ENCODE peak calls at places on chromosome 3, in six cellular contexts. One of them, this sample, is unnamed.

GRCh38 chr3:7709383-7710082 is 792.1 kb upstream of the LMCD1 start:
- DNase-seq in transverse colon: no peak
- DNase-seq in endothelial cell of umbilical vein: peak; percentile 67
- DNase-seq in spleen: no peak
- DNase-seq in psoas muscle: no peak
- DNase-seq in PC-9: no peak
- DNase-seq in this sample: no peak

GRCh38 chr3:9247361-9248231 is 1.9 kb downstream of the SRGAP3 start:
- DNase-seq in endothelial cell of umbilical vein: no peak
- DNase-seq in transverse colon: no peak
- DNase-seq in psoas muscle: no peak
- DNase-seq in PC-9: no peak
- DNase-seq in spleen: no peak
- DNase-seq in this sample: no peak

GRCh38 chr3:124839896-124840295 is 47.3 kb downstream of the ITGB5 start:
- DNase-seq in PC-9: no peak
- DNase-seq in endothelial cell of umbilical vein: no peak
- DNase-seq in spleen: no peak
- DNase-seq in psoas muscle: no peak
- DNase-seq in transverse colon: no peak
- DNase-seq in this sample: no peak

GRCh38 chr3:33430061-33430460 is 10.1 kb downstream of the UBP1 start:
- DNase-seq in endothelial cell of umbilical vein: no peak
- DNase-seq in transverse colon: no peak
- DNase-seq in spleen: no peak
- DNase-seq in PC-9: no peak
- DNase-seq in psoas muscle: no peak
- DNase-seq in this sample: no peak

GRCh38 chr3:18725668-18726407 is 300.7 kb upstream of the SATB1 start:
- DNase-seq in spleen: no peak
- DNase-seq in PC-9: no peak
- DNase-seq in transverse colon: no peak
- DNase-seq in endothelial cell of umbilical vein: no peak
- DNase-seq in psoas muscle: no peak
- DNase-seq in this sample: no peak

GRCh38 chr3:190217081-190217480 is 96.4 kb upstream of the P3H2 start:
- DNase-seq in endothelial cell of umbilical vein: no peak
- DNase-seq in psoas muscle: no peak
- DNase-seq in spleen: no peak
- DNase-seq in PC-9: peak; percentile 54
- DNase-seq in transverse colon: no peak
- DNase-seq in this sample: no peak

GRCh38 chr3:10683106-10683505 is 132.9 kb upstream of the SLC6A11 start:
- DNase-seq in PC-9: no peak
- DNase-seq in endothelial cell of umbilical vein: no peak
- DNase-seq in transverse colon: no peak
- DNase-seq in psoas muscle: no peak
- DNase-seq in spleen: no peak
- DNase-seq in this sample: no peak

GRCh38 chr3:177185035-177185574 is 12.2 kb downstream of the TBL1XR1 start:
- DNase-seq in spleen: no peak
- DNase-seq in psoas muscle: no peak
- DNase-seq in endothelial cell of umbilical vein: no peak
- DNase-seq in transverse colon: no peak
- DNase-seq in PC-9: no peak
- DNase-seq in this sample: no peak

GRCh38 chr3:152857082-152857481 is 22.2 kb downstream of the P2RY1 start:
- DNase-seq in transverse colon: no peak
- DNase-seq in spleen: no peak
- DNase-seq in PC-9: no peak
- DNase-seq in endothelial cell of umbilical vein: no peak
- DNase-seq in psoas muscle: no peak
- DNase-seq in this sample: no peak
- H3K4me3 ChIP-seq in transverse colon: no peak overlapping the region
- H3K4me3 ChIP-seq in spleen: no peak overlapping the region
- H3K4me3 ChIP-seq in PC-9: no peak overlapping the region
- H3K4me3 ChIP-seq in endothelial cell of umbilical vein: no peak overlapping the region
- H3K4me3 ChIP-seq in psoas muscle: no peak overlapping the region
- H3K4me3 ChIP-seq in this sample: no peak overlapping the region

GRCh38 chr3:11878837-11879236 is 32.2 kb upstream of the TAMM41 start:
- DNase-seq in PC-9: no peak
- DNase-seq in transverse colon: no peak
- DNase-seq in psoas muscle: no peak
- DNase-seq in spleen: no peak
- DNase-seq in endothelial cell of umbilical vein: no peak
- DNase-seq in this sample: no peak
- TF ChIP-seq CTCF in PC-9: no peak
- TF ChIP-seq CTCF in transverse colon: no peak
- TF ChIP-seq CTCF in psoas muscle: no peak
- TF ChIP-seq CTCF in spleen: no peak
- TF ChIP-seq CTCF in endothelial cell of umbilical vein: no peak
- TF ChIP-seq CTCF in this sample: no peak

GRCh38 chr3:128486692-128487537 is 6.1 kb downstream of the GATA2 start:
- DNase-seq in transverse colon: no peak
- DNase-seq in endothelial cell of umbilical vein: peak; percentile 43
- DNase-seq in PC-9: no peak
- DNase-seq in spleen: peak; percentile 75
- DNase-seq in psoas muscle: no peak
- DNase-seq in this sample: no peak
- H3K27me3 ChIP-seq in transverse colon: peaks cover 100% of the 10 kb centered on the region
- H3K27me3 ChIP-seq in endothelial cell of umbilical vein: no peaks in the 10 kb centered on the region
- H3K27me3 ChIP-seq in PC-9: no peaks in the 10 kb centered on the region
- H3K27me3 ChIP-seq in spleen: peaks cover 84% of the 10 kb centered on the region
- H3K27me3 ChIP-seq in psoas muscle: peaks cover 67% of the 10 kb centered on the region
- H3K27me3 ChIP-seq in this sample: peaks cover 90% of the 10 kb centered on the region

DNA sequence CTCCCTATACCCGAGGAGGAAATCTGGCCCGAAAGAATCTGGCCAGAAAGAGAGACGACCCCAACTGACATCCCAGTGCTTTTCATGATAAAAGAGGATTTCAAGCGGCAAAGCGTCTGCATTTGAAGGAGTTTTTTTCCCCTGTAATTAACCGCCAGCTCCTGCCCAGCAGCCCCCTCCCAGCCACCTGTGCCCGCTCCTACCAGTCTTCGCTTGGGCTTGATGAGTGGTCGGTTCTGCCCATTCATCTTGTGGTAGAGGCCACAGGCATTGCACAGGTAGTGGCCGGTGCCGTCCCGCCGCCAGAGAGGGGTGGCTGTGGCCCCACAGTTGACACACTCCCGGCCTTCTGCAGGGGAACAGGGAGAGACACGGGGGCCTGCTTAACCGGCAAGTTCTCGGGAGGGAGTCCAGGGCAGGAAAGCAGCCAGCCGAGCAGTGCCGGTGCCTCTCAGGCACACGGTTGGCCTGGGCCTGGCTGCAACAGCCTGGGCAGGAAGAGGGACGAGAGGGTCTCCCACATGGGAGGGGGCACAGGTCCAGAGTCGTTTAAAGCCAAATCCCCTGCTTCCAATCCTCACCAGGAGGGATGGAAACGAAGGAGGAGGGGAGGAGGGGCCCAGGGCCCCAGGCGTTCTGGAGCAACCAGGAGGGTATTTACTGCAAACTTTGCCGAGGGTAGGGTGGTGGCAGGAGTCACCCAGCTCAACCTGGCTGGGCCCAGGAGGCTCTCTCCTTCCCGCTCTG is 9.2 kb downstream of the GATA2 start:
- DNase-seq in transverse colon: no peak
- DNase-seq in spleen: peak; percentile 78
- DNase-seq in psoas muscle: peak; percentile 40
- DNase-seq in endothelial cell of umbilical vein: peak; percentile 61
- DNase-seq in PC-9: no peak
- DNase-seq in this sample: no peak
- H3K4me3 ChIP-seq in transverse colon: no peak overlapping the region
- H3K4me3 ChIP-seq in spleen: peak overlapping the region; percentile 8
- H3K4me3 ChIP-seq in psoas muscle: peak overlapping the region; percentile 73
- H3K4me3 ChIP-seq in endothelial cell of umbilical vein: peak overlapping the region; percentile 95
- H3K4me3 ChIP-seq in PC-9: peak overlapping the region; percentile 47
- H3K4me3 ChIP-seq in this sample: no peak overlapping the region

This sample was measured in kidney epithelial cell.